ENCODE peak calls at places on chromosome 1, in six cellular contexts. F is NCI-H1092 treated with DMSO at 0.1 percent for 48 hours; Z is ascending aorta; U is endothelial cell; A is A172; C is CD4-positive, CD25-positive, alpha-beta regulatory T cell. V is an unnamed sample.

GRCh38 chr1:92479587-92479986 is 7.1 kb downstream of the GFI1 start:
- DNase-seq in C (no peak), U (no peak), A (no peak), F (no peak), Z (no peak), V (no peak)

GRCh38 chr1:184764483-184764882 is 9.8 kb upstream of the EDEM3 start:
- DNase-seq in Z (no peak), A (no peak), U (no peak), C (no peak), F (no peak), V (no peak)

GRCh38 chr1:100323428-100324106 is 28.7 kb upstream of the CDC14A start:
- DNase-seq in C (no peak), F (no peak), Z (no peak), U (no peak), A (no peak), V (no peak)

GRCh38 chr1:110524311-110525249 is 5.6 kb upstream of the KCNA10 start:
- DNase-seq in U (peak), A (peak), F (peak), Z (no peak), C (peak), V (peak)

GRCh38 chr1:245039196-245039595 is 115.6 kb upstream of the KIF26B start:
- DNase-seq in A (no peak), U (no peak), C (no peak), F (no peak), Z (no peak), V (no peak)

GRCh38 chr1:17419626-17420328 is 19.7 kb downstream of the RCC2 start:
- DNase-seq in C (peak), F (peak), U (peak), A (no peak), Z (peak), V (peak)

GRCh38 chr1:50970927-50971582 is 1.0 kb downstream of the CDKN2C start:
- DNase-seq in Z (no peak), C (no peak), U (no peak), A (peak), F (peak), V (no peak)

GRCh38 chr1:221725683-221726330 is 16.1 kb downstream of the DUSP10 start:
- DNase-seq in F (no peak), Z (no peak), A (peak), C (no peak), U (no peak), V (peak)

GRCh38 chr1:54105736-54106269 is 47.0 kb downstream of the CDCP2 start:
- DNase-seq in Z (no peak), F (no peak), U (no peak), A (no peak), C (no peak), V (no peak)

GRCh38 chr1:158600735-158601134 is 4.3 kb upstream of the OR10Z1 start:
- DNase-seq in F (no peak), A (no peak), U (no peak), Z (no peak), C (no peak), V (no peak)

GRCh38 chr1:20426923-20427322 is 59.1 kb downstream of the CAMK2N1 start:
- DNase-seq in C (no peak), U (no peak), Z (no peak), A (peak), F (no peak), V (no peak)

GRCh38 chr1:966135-966602 is at the start of gene PLEKHN1:
- DNase-seq in U (no peak), Z (no peak), A (peak), F (no peak), C (no peak), V (no peak)